ENCODE peak calls at places on chromosomes 6 and 20, in five cellular contexts. Q is BJ, E is upper lobe of right lung, U is astrocyte, W is adrenal gland. S is an unnamed sample.
A peak's percentile ranks its signal among the peaks of the same experiment; 100 is the strongest.

GRCh38 chr20:37298190-37298939 is 8.9 kb downstream of the MANBAL start:
- DNase-seq in Q (no peak), E (no peak), U (no peak), W (no peak), S (no peak)

GRCh38 chr6:89350281-89351037 is 2.1 kb downstream of the UBE2J1 start:
- DNase-seq in Q (no peak), E (no peak), U (peak; percentile 56), W (no peak), S (no peak)

GRCh38 chr6:160431231-160431630 is 83.1 kb downstream of the SLC22A3 start:
- DNase-seq in Q (peak; percentile 69), E (no peak), U (peak; percentile 98), W (peak; percentile 83), S (peak; percentile 63)

GRCh38 chr6:167906899-167907298 is 80.2 kb downstream of the AFDN start:
- DNase-seq in Q (no peak), E (peak; percentile 65), U (no peak), W (peak; percentile 43), S (no peak)

GRCh38 chr6:87702589-87702945 is 534 bp upstream of the AKIRIN2 start:
- DNase-seq in Q (no peak), E (no peak), U (peak; percentile 75), W (no peak), S (no peak)

GRCh38 chr20:11626551-11626950 is 291.1 kb upstream of the BTBD3 start:
- DNase-seq in Q (no peak), E (no peak), U (no peak), W (no peak), S (no peak)

GRCh38 chr6:170075659-170076223 is 215.1 kb downstream of the DLL1 start:
- DNase-seq in Q (no peak), E (no peak), U (no peak), W (no peak), S (no peak)

GRCh38 chr6:24640166-24640565 is 5.8 kb downstream of the KIAA0319 start:
- DNase-seq in Q (no peak), E (no peak), U (no peak), W (no peak), S (no peak)

GRCh38 chr20:60921021-60921622 is 330.9 kb upstream of the CDH4 start:
- DNase-seq in Q (no peak), E (peak; percentile 72), U (peak; percentile 25), W (peak; percentile 46), S (peak; percentile 6)

GRCh38 chr6:109715616-109716015 is 24.5 kb downstream of the FIG4 start:
- DNase-seq in Q (no peak), E (no peak), U (no peak), W (no peak), S (no peak)

GRCh38 chr6:29552512-29553051 is 7.0 kb downstream of the UBD start:
- DNase-seq in Q (peak; percentile 31), E (no peak), U (peak; percentile 46), W (no peak), S (peak; percentile 46)

GRCh38 chr20:49677777-49678758 is 35.6 kb downstream of the B4GALT5 start:
- DNase-seq in Q (no peak), E (no peak), U (no peak), W (no peak), S (no peak)

GRCh38 chr20:15155848-15156401 is 818.5 kb upstream of the FLRT3 start:
- DNase-seq in Q (no peak), E (no peak), U (no peak), W (no peak), S (no peak)

GRCh38 chr20:10802201-10802600 is 128.4 kb upstream of the JAG1 start:
- DNase-seq in Q (no peak), E (no peak), U (peak; percentile 68), W (no peak), S (no peak)

GRCh38 chr20:61912665-61913422 is 152.8 kb downstream of the TAF4 start:
- DNase-seq in Q (no peak), E (no peak), U (no peak), W (no peak), S (no peak)

GRCh38 chr20:18273738-18274137 is 14.6 kb upstream of the ZNF133 start:
- DNase-seq in Q (no peak), E (no peak), U (no peak), W (no peak), S (no peak)

GRCh38 chr6:33077908-33078307 is 2.1 kb downstream of the HLA-DPB1 start:
- DNase-seq in Q (no peak), E (no peak), U (no peak), W (no peak), S (no peak)

GRCh38 chr20:35515949-35516645 is 13.4 kb downstream of the C20orf173 start:
- DNase-seq in Q (peak; percentile 35), E (no peak), U (peak; percentile 91), W (peak; percentile 61), S (peak; percentile 33)

GRCh38 chr20:51233345-51233744 is 210.4 kb upstream of the KCNG1 start:
- DNase-seq in Q (no peak), E (no peak), U (no peak), W (no peak), S (no peak)

GRCh38 chr6:107618672-107619071 is 128.8 kb downstream of the SOBP start:
- DNase-seq in Q (no peak), E (no peak), U (no peak), W (no peak), S (no peak)

GRCh38 chr6:97123112-97123511 is 159.9 kb downstream of the MMS22L start:
- DNase-seq in Q (no peak), E (no peak), U (no peak), W (no peak), S (no peak)

GRCh38 chr20:57267158-57267821 is 849 bp upstream of the BMP7 start:
- DNase-seq in Q (no peak), E (no peak), U (no peak), W (no peak), S (no peak)

GRCh38 chr20:44970243-44970757 is 4.0 kb downstream of the STK4 start:
- DNase-seq in Q (no peak), E (no peak), U (no peak), W (no peak), S (no peak)

GRCh38 chr6:125169058-125169457 is 15.5 kb downstream of the TPD52L1 start:
- DNase-seq in Q (no peak), E (no peak), U (peak; percentile 52), W (peak; percentile 71), S (no peak)

GRCh38 chr20:45402946-45403345 is 5.1 kb upstream of the DBNDD2 start:
- DNase-seq in Q (no peak), E (no peak), U (no peak), W (no peak), S (no peak)

GRCh38 chr6:73943401-73943800 is 247.4 kb downstream of the CD109 start:
- DNase-seq in Q (peak; percentile 8), E (no peak), U (no peak), W (no peak), S (no peak)

GRCh38 chr6:12973302-12973865 is 256.8 kb downstream of the PHACTR1 start:
- DNase-seq in Q (no peak), E (no peak), U (no peak), W (no peak), S (no peak)

GRCh38 chr20:63707558-63708300 is at the start of the genes ARFRP1 and ZGPAT:
- DNase-seq in Q (no peak), E (peak; percentile 96), U (peak; percentile 55), W (peak; percentile 89), S (no peak)

GRCh38 chr6:44452725-44453124 is 65.2 kb downstream of the CDC5L start:
- DNase-seq in Q (peak; percentile 41), E (no peak), U (peak; percentile 52), W (no peak), S (no peak)

GRCh38 chr6:3327403-3327802 is 68.7 kb downstream of the PSMG4 start:
- DNase-seq in Q (no peak), E (no peak), U (no peak), W (no peak), S (no peak)

GRCh38 chr6:26520088-26520839 is 17.9 kb upstream of the HMGN4 start:
- DNase-seq in Q (no peak), E (peak; percentile 77), U (peak; percentile 51), W (peak; percentile 70), S (no peak)
- TF ChIP-seq CTCF in Q (no peak), E (no peak), U (no peak), W (no peak), S (no peak)

GRCh38 chr20:24718277-24718676 is 230.8 kb upstream of the CST7 start:
- DNase-seq in Q (no peak), E (no peak), U (no peak), W (no peak), S (no peak)
- H3K4me3 ChIP-seq in Q (no peak overlapping the region), E (no peak overlapping the region), U (no peak overlapping the region), W (no peak overlapping the region), S (no peak overlapping the region)

DNA sequence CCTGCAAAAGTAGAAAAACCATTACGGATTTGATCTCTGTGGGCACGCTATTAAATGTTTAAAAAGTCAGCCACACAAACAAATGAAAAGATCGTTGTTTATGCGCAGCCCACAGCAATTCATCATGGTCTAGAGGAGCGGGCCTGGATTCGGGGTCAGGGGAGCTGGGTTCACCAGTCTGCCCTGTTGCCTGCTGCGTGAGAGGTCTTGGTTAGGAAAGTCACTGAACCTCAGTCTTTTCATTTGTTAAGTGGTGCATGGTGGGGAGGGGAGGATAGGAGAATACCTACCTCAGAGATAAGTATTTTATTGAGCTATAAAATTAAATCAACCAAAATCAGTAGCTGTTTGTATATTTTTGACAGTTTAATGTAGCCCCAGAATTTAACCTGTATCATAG is 47.3 kb upstream of the FYN start:
- DNase-seq in Q (no peak), E (no peak), U (no peak), W (no peak), S (no peak)
- TF ChIP-seq CTCF in Q (no peak), E (no peak), U (no peak), W (no peak), S (no peak)

DNA sequence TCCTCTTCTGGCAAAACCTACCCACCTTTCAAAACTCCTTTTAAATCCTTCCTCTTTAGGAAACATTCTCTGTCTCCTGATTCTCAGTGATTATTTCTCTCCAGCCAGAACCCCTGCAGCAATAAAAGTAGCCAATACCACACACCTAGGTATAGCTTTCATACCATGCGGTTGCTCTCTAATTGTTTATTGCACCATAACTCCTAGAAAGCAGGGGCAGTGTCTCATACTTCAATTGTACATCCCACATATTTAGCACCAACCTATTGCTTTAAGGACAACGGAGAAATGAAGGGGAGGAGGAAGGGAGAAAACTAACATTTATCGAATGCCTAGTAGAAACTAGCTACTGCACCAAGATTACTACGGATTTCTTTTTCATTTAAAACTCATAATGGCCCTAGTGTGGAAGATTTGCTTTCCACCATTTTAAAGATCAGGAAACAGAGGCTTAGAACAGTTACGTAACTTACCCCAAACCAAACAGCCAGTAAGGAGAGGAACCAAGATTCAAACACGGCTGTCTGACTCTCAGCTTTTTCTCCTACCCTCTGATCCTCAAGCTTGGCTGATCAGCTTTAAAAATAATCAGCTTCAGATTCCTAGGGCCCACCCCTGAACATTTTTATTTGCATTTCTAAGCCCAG is 43.4 kb upstream of the ATXN1 start:
- DNase-seq in Q (no peak), E (no peak), U (no peak), W (no peak), S (no peak)
- H3K4me3 ChIP-seq in Q (no peak overlapping the region), E (no peak overlapping the region), U (no peak overlapping the region), W (no peak overlapping the region), S (no peak overlapping the region)

GRCh38 chr20:5113615-5113986 is 6.2 kb downstream of the PCNA start:
- DNase-seq in Q (no peak), E (no peak), U (no peak), W (no peak), S (no peak)
- TF ChIP-seq CTCF in Q (no peak), E (no peak), U (no peak), W (no peak), S (no peak)